ENCODE peak calls at places on chromosomes 4 and X, in ten cellular contexts. I, V, G, H, P, C, K, Z, M and W are unnamed samples.
A peak's percentile ranks its signal among the peaks of the same experiment; 100 is the strongest.

GRCh38 chr4:14853186-14853946 is 148.9 kb upstream of the CPEB2 start:
- DNase-seq in Z (no peak), V (peak; percentile 62), K (peak; percentile 32), M (no peak), I (peak; percentile 49), P (no peak), H (peak; percentile 93), C (no peak), G (no peak), W (no peak)

GRCh38 chrX:63751481-63751880 is 33.5 kb downstream of the ARHGEF9 start:
- DNase-seq in H (no peak), V (no peak), I (no peak), Z (no peak), G (no peak), C (no peak), K (no peak), P (no peak), M (no peak), W (no peak)

GRCh38 chrX:47241201-47242011 is 8.6 kb downstream of the USP11 start:
- DNase-seq in P (no peak), Z (no peak), G (no peak), V (no peak), M (no peak), I (no peak), K (no peak), H (no peak), C (no peak), W (no peak)

GRCh38 chr4:148539387-148539786 is 97.2 kb upstream of the NR3C2 start:
- DNase-seq in Z (no peak), G (no peak), H (no peak), V (peak; percentile 2), K (no peak), P (no peak), I (no peak), M (no peak), C (no peak), W (no peak)

GRCh38 chr4:47418147-47418546 is 45.4 kb downstream of the COMMD8 start:
- DNase-seq in G (no peak), M (no peak), K (no peak), P (no peak), Z (no peak), V (no peak), H (no peak), I (no peak), C (no peak), W (no peak)

GRCh38 chrX:83845397-83845796 is 15.5 kb upstream of the CYLC1 start:
- DNase-seq in I (no peak), G (no peak), Z (peak; percentile 33), K (peak; percentile 4), C (no peak), P (no peak), H (peak; percentile 38), M (no peak), V (peak; percentile 50), W (no peak)

GRCh38 chrX:102339312-102340298 is 92.6 kb downstream of the NXF2 start:
- DNase-seq in M (no peak), K (no peak), V (no peak), Z (peak; percentile 4), P (no peak), H (no peak), G (no peak), C (no peak), I (no peak), W (no peak)

GRCh38 chrX:47854474-47854873 is 17.8 kb downstream of the ZNF81 start:
- DNase-seq in M (no peak), C (no peak), K (no peak), P (peak; percentile 14), I (no peak), H (peak; percentile 39), G (no peak), Z (peak; percentile 52), V (peak; percentile 30), W (no peak)

GRCh38 chr4:45331796-45332195 is 605.4 kb upstream of the GNPDA2 start:
- DNase-seq in V (no peak), I (no peak), C (no peak), M (no peak), P (no peak), H (no peak), K (no peak), Z (no peak), G (no peak), W (no peak)

GRCh38 chrX:54492340-54492739 is 3.7 kb downstream of the FGD1 start:
- DNase-seq in P (no peak), Z (no peak), C (no peak), V (peak; percentile 55), M (no peak), G (peak; percentile 15), K (peak; percentile 11), H (peak; percentile 68), I (no peak), W (no peak)

GRCh38 chrX:136055651-136056221 is 70.5 kb downstream of the SLC9A6 start:
- DNase-seq in C (no peak), M (no peak), P (no peak), I (peak; percentile 84), K (peak; percentile 91), Z (peak; percentile 21), H (peak; percentile 82), V (peak; percentile 33), G (peak; percentile 27), W (no peak)

GRCh38 chr4:139227729-139228404 is 50.8 kb upstream of the ELF2 start:
- DNase-seq in V (peak; percentile 27), G (no peak), I (no peak), M (no peak), Z (no peak), K (no peak), H (peak; percentile 19), C (no peak), P (no peak), W (no peak)
- TF ChIP-seq CTCF in V (peak; percentile 46), G (no peak), I (peak; percentile 23), M (no peak), Z (peak; percentile 19), K (peak; percentile 5), H (peak; percentile 29), C (no peak), P (peak; percentile 11), W (no peak)

GRCh38 chrX:150454083-150454482 is 91.0 kb downstream of the MAMLD1 start:
- DNase-seq in P (no peak), G (no peak), K (no peak), I (no peak), V (no peak), M (no peak), C (no peak), H (no peak), Z (no peak), W (no peak)

GRCh38 chrX:150456941-150457340 is 93.8 kb downstream of the MAMLD1 start:
- DNase-seq in H (no peak), P (no peak), G (no peak), K (no peak), I (no peak), Z (no peak), M (no peak), C (no peak), V (no peak), W (no peak)

GRCh38 chrX:150456466-150456865 is 93.3 kb downstream of the MAMLD1 start:
- DNase-seq in G (no peak), Z (no peak), V (peak; percentile 2), H (no peak), I (no peak), M (no peak), K (no peak), P (no peak), C (no peak), W (no peak)

GRCh38 chrX:150454508-150455219 is 91.5 kb downstream of the MAMLD1 start:
- DNase-seq in M (no peak), P (no peak), H (no peak), Z (no peak), V (no peak), K (no peak), G (no peak), C (no peak), I (no peak), W (no peak)

DNA sequence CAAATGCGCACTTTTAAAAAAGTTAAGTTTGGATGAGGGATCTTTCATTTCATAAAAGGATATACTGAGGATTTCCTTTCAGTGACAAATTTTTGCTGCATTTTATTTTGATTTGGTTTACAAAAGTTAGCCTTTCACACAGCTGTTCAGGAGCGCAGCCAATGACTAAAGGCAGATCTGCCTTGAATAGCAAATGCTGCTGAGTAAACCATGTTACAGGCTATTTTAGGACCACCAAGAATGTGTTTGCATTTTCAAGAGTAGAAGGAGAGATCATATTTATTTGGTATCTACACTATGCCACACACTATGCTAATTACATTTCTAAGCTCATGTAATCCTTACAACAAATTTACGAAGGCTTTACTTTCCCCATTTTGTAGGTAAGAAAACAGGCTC is 92.1 kb downstream of the MAMLD1 start:
- DNase-seq in V (no peak), G (no peak), Z (no peak), P (no peak), I (no peak), H (no peak), K (no peak), M (no peak), C (no peak), W (no peak)
- TF ChIP-seq CTCF in V (no peak), G (no peak), Z (no peak), P (no peak), I (no peak), H (no peak), K (no peak), M (no peak), C (no peak), W (no peak)

GRCh38 chr4:67452100-67452887 is 93.0 kb downstream of the CENPC start:
- DNase-seq in V (no peak), P (no peak), M (no peak), I (no peak), Z (peak; percentile 2), G (no peak), H (peak; percentile 11), C (no peak), K (no peak), W (no peak)

GRCh38 chr4:67460574-67460973 is 84.7 kb downstream of the CENPC start:
- DNase-seq in Z (no peak), G (no peak), P (no peak), V (no peak), I (no peak), K (no peak), C (no peak), M (no peak), H (no peak), W (no peak)

GRCh38 chr4:67459164-67459563 is 86.1 kb downstream of the CENPC start:
- DNase-seq in M (no peak), Z (no peak), P (no peak), V (peak; percentile 26), H (no peak), G (no peak), K (no peak), C (no peak), I (no peak), W (no peak)

GRCh38 chr4:67451464-67451863 is 93.8 kb downstream of the CENPC start:
- DNase-seq in K (no peak), P (no peak), M (no peak), C (no peak), G (no peak), V (peak; percentile 68), Z (no peak), H (peak; percentile 32), I (no peak), W (no peak)

GRCh38 chr4:67456577-67457196 is 88.6 kb downstream of the CENPC start:
- DNase-seq in I (no peak), M (no peak), C (no peak), H (peak; percentile 9), Z (no peak), G (no peak), K (no peak), V (no peak), P (no peak), W (no peak)
- TF ChIP-seq CTCF in I (no peak), M (no peak), C (no peak), H (no peak), Z (no peak), G (no peak), K (no peak), V (no peak), P (no peak), W (no peak)

GRCh38 chr4:21507439-21507838 is 441.1 kb downstream of the KCNIP4 start:
- DNase-seq in I (peak; percentile 1), Z (peak; percentile 27), P (no peak), K (no peak), M (no peak), V (peak; percentile 21), G (no peak), H (peak; percentile 33), C (no peak), W (no peak)
- TF ChIP-seq CTCF in I (peak; percentile 35), Z (peak; percentile 49), P (no peak), K (no peak), M (no peak), V (peak; percentile 54), G (no peak), H (peak; percentile 9), C (no peak), W (peak; percentile 29)